ENCODE peak calls at places on chromosomes 2 and 18, in ten cellular contexts. R is endodermal cell, E is NCI-H1417, T is SK-N-SH, A is cardiac fibroblast, H is cardiac muscle cell, D is GM13976, L is HL-60, B is non-pigmented ciliary epithelial cell, K is testis. F is an unnamed sample.

GRCh38 chr18:63579643-63580042 is 7.5 kb upstream of the SERPINB13 start:
- DNase-seq in R (no peak), E (no peak), T (no peak), A (no peak), H (no peak), D (no peak), L (peak), B (no peak), K (no peak), F (no peak)

GRCh38 chr2:317501-318424 is 29.9 kb upstream of the ALKAL2 start:
- DNase-seq in R (peak), E (no peak), T (no peak), A (peak), H (peak), D (no peak), L (no peak), B (peak), K (no peak), F (no peak)

GRCh38 chr18:79975043-79975442 is 10.6 kb downstream of the HSBP1L1 start:
- DNase-seq in R (no peak), E (no peak), T (no peak), A (no peak), H (no peak), D (no peak), L (no peak), B (no peak), K (no peak), F (no peak)

GRCh38 chr2:137449454-137449853 is 514.8 kb upstream of the HNMT start:
- DNase-seq in R (no peak), E (no peak), T (no peak), A (no peak), H (no peak), D (no peak), L (no peak), B (no peak), K (no peak), F (no peak)

GRCh38 chr2:38750793-38751042 is 443 bp downstream of the SRSF7 start:
- DNase-seq in R (peak), E (peak), T (peak), A (no peak), H (no peak), D (peak), L (peak), B (no peak), K (peak), F (peak)

GRCh38 chr2:179711375-179711774 is 150.0 kb downstream of the ZNF385B start:
- DNase-seq in R (no peak), E (no peak), T (no peak), A (no peak), H (no peak), D (no peak), L (no peak), B (no peak), K (no peak), F (no peak)

GRCh38 chr18:76621782-76622495 is 126.9 kb upstream of the ZNF516 start:
- DNase-seq in R (no peak), E (peak), T (no peak), A (peak), H (peak), D (no peak), L (no peak), B (no peak), K (no peak), F (peak)

GRCh38 chr18:48993586-48993985 is 42.8 kb upstream of the SMAD7 start:
- DNase-seq in R (no peak), E (no peak), T (no peak), A (no peak), H (no peak), D (no peak), L (no peak), B (no peak), K (no peak), F (peak)

GRCh38 chr2:37344453-37345361 is at the start of gene QPCT:
- DNase-seq in R (peak), E (peak), T (peak), A (no peak), H (peak), D (peak), L (no peak), B (no peak), K (peak), F (peak)

GRCh38 chr2:170601489-170601888 is 113.6 kb upstream of the SP5 start:
- DNase-seq in R (no peak), E (no peak), T (no peak), A (no peak), H (no peak), D (no peak), L (no peak), B (no peak), K (no peak), F (no peak)

GRCh38 chr18:13141209-13141608 is 77.4 kb upstream of the LDLRAD4 start:
- DNase-seq in R (no peak), E (no peak), T (no peak), A (no peak), H (no peak), D (no peak), L (no peak), B (no peak), K (no peak), F (no peak)

GRCh38 chr2:173307287-173307686 is 47.4 kb upstream of the CDCA7 start:
- DNase-seq in R (no peak), E (no peak), T (no peak), A (peak), H (peak), D (peak), L (no peak), B (no peak), K (no peak), F (no peak)

GRCh38 chr2:12325806-12326205 is 390.9 kb upstream of the TRIB2 start:
- DNase-seq in R (no peak), E (no peak), T (no peak), A (peak), H (peak), D (no peak), L (no peak), B (peak), K (peak), F (no peak)

GRCh38 chr2:240988571-240989271 is 9.7 kb upstream of the SNED1 start:
- DNase-seq in R (no peak), E (no peak), T (no peak), A (no peak), H (no peak), D (no peak), L (no peak), B (no peak), K (peak), F (no peak)

GRCh38 chr2:53130441-53130943 is 637.1 kb upstream of the CHAC2 start:
- DNase-seq in R (no peak), E (no peak), T (no peak), A (peak), H (peak), D (no peak), L (no peak), B (peak), K (no peak), F (peak)

GRCh38 chr18:55585586-55586521 is 2.1 kb downstream of the TCF4 start:
- DNase-seq in R (peak), E (peak), T (no peak), A (peak), H (peak), D (peak), L (no peak), B (no peak), K (peak), F (no peak)

GRCh38 chr2:162430323-162430722 is 86.4 kb downstream of the GCA start:
- DNase-seq in R (no peak), E (no peak), T (no peak), A (peak), H (peak), D (no peak), L (no peak), B (no peak), K (no peak), F (no peak)

GRCh38 chr2:54073796-54074195 is 41.6 kb upstream of the ACYP2 start:
- DNase-seq in R (no peak), E (no peak), T (no peak), A (no peak), H (peak), D (no peak), L (no peak), B (no peak), K (no peak), F (no peak)

GRCh38 chr2:219886615-219887014 is 259.2 kb downstream of the SLC4A3 start:
- DNase-seq in R (peak), E (no peak), T (no peak), A (no peak), H (peak), D (no peak), L (no peak), B (no peak), K (no peak), F (peak)